ENCODE peak calls at places on chromosomes 13 and 19, in four cellular contexts. Z is HAP-1; T is endothelial cell of umbilical vein; Q is CD8-positive, alpha-beta memory T cell. I is an unnamed sample. For H3K9me3 and H3K36me3, the result is how much of the 10 kb centered on the place peaks cover.

GRCh38 chr13:80921556-80921955 is 580.6 kb upstream of the SPRY2 start:
- DNase-seq in Z (no peak), T (peak), Q (no peak), I (no peak)

GRCh38 chr13:29948791-29949190 is 98.4 kb upstream of the UBL3 start:
- DNase-seq in Z (no peak), T (no peak), Q (no peak), I (no peak)

GRCh38 chr13:21012211-21012610 is 49.2 kb downstream of the LATS2 start:
- DNase-seq in Z (no peak), T (no peak), Q (no peak), I (no peak)

GRCh38 chr13:73608157-73608516 is 526.1 kb downstream of the KLF12 start:
- DNase-seq in Z (no peak), T (no peak), Q (no peak), I (no peak)

GRCh38 chr19:2421581-2422306 is 5.6 kb downstream of the TIMM13 start:
- DNase-seq in Z (no peak), T (no peak), Q (no peak), I (no peak)

GRCh38 chr13:44313674-44314073 is 60.0 kb upstream of the SERP2 start:
- DNase-seq in Z (no peak), T (peak), Q (no peak), I (peak)

GRCh38 chr19:5466814-5467291 is 11.6 kb downstream of the ZNRF4 start:
- DNase-seq in Z (no peak), T (no peak), Q (no peak), I (peak)

GRCh38 chr19:17754634-17755532 is 3.6 kb downstream of the FCHO1 start:
- DNase-seq in Z (no peak), T (no peak), Q (no peak), I (no peak)

GRCh38 chr19:54154603-54155345 is 4.7 kb downstream of the LENG1 start:
- DNase-seq in Z (no peak), T (no peak), Q (peak), I (no peak)

GRCh38 chr13:102868366-102868936 is 22.6 kb downstream of the ERCC5 start:
- DNase-seq in Z (no peak), T (no peak), Q (no peak), I (no peak)

GRCh38 chr13:100633461-100633860 is 41.1 kb downstream of the TMTC4 start:
- DNase-seq in Z (no peak), T (no peak), Q (no peak), I (no peak)

GRCh38 chr13:51557423-51557822 is 26.8 kb upstream of the WDFY2 start:
- DNase-seq in Z (no peak), T (no peak), Q (no peak), I (no peak)
- H3K4me3 ChIP-seq in Z (no peak), T (no peak), Q (no peak), I (no peak)

GRCh38 chr19:58261968-58262921 is 16.5 kb upstream of the ZNF8 start:
- DNase-seq in Z (no peak), T (no peak), Q (no peak), I (peak)
- H3K9me3 ChIP-seq in Z (half or more), T (under half), Q (half or more), I (half or more)

GRCh38 chr19:35727956-35728706 is 10.3 kb downstream of the KMT2B start:
- DNase-seq in Z (no peak), T (no peak), Q (no peak), I (no peak)
- H3K36me3 ChIP-seq in Z (half or more), T (under half), Q (half or more), I (half or more)

DNA sequence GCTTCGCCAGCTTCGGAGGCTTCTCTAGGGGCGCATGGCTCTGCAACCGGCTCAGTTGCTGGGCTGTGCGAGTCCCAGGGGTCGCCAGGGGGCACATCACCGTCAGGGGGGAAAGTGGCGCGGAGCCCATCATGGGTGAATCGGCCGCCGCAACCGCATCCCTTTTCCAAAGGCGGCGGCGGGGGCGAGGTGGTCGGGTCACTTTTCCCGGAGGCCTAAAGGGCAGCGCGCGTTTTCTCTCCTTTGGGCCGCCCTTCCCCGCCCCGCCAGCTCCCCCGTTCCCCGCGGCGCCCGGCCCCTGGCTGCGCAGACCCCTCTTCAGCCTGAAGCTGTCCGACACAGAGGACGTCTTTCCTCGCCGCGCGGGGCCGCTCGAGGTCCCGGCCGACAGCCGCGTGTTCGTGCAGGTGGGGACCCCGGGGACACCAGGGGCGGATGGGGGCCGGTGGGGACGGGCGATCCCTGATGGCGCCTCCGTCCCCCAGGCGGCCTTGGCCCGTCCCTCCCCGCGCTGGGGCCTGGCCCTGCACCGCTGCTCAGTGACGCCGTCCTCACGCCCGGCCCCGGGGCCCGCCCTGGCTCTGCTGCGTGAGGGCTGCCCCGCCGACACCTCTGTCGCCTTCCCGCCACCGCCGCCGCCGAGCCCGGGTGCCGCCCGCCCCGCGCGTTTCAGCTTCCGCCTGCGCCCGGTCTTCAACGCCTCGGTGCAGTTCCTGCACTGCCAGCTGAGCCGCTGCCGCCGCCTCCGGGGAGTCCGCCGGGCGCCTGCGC is 1.7 kb downstream of the TGFBR3L start:
- DNase-seq in Z (no peak), T (no peak), Q (peak), I (no peak)
- H3K4me3 ChIP-seq in Z (no peak), T (no peak), Q (no peak), I (peak)

GRCh38 chr19:56707821-56708220 is 36.3 kb upstream of the ZNF835 start:
- DNase-seq in Z (no peak), T (no peak), Q (no peak), I (no peak)
- H3K9me3 ChIP-seq in Z (under half), T (under half), Q (under half), I (under half)

DNA sequence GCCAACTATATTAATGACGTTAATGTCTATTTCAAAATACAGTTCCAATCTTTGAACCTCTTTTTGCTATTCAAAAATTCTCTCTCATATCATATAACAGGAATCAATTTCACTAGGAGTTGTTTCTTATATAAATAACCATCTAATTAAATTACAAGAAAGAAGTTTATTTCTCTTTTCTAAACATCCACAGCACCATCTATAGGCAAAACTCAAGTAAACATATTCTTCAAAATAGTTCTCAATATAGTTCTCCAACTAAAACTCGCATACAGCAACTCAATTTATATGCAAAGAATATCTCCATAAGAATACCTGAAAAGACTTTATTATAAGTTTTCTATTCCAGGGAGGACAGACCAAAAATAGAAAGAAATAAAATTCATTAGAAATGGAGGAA is 65.6 kb downstream of the RBM26 start:
- DNase-seq in Z (no peak), T (no peak), Q (no peak), I (no peak)
- H3K36me3 ChIP-seq in Z (half or more), T (under half), Q (under half), I (half or more)

GRCh38 chr13:98406971-98407370 is 169.9 kb downstream of the STK24 start:
- DNase-seq in Z (no peak), T (no peak), Q (no peak), I (no peak)

GRCh38 chr13:98403076-98403475 is 173.8 kb downstream of the STK24 start:
- DNase-seq in Z (no peak), T (no peak), Q (no peak), I (no peak)

GRCh38 chr13:98406475-98406874 is 170.4 kb downstream of the STK24 start:
- DNase-seq in Z (no peak), T (no peak), Q (no peak), I (no peak)

GRCh38 chr13:98405690-98406344 is 171.1 kb downstream of the STK24 start:
- DNase-seq in Z (no peak), T (no peak), Q (no peak), I (no peak)

DNA sequence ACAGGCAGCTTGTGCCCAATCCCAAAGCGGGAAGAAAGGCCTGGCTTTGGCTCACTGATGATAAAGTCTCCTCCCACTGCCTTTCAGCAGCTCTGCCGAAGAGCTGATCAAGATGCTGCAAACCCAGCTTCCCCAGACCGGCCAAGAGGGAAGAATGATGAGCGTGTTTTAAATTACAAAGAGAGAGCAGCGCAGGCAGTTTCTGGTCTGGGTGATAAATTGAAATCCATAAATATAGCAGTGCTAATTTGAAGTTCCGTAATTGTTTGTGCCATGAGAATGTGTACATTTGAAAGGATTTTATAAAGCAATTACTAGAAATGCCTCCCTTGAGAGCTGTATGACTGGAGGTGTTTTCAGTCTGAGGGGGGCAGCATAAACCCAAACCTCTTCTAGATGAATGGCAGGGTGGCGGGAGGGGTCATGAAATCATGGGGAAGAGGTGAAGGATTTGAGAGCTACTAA is 171.8 kb downstream of the STK24 start:
- DNase-seq in Z (peak), T (no peak), Q (no peak), I (no peak)
- H3K4me3 ChIP-seq in Z (no peak), T (no peak), Q (no peak), I (no peak)

I was measured in SJCRH30.